ENCODE peak calls at places on chromosomes 1 and 21, in eight cellular contexts. A is cardiac fibroblast, C is progenitor cell of endocrine pancreas, S is body of pancreas, Z is HCT116, K is breast epithelium, D is foreskin fibroblast, V is GM13976. R is an unnamed sample.

GRCh38 chr1:228213917-228214808 is 6.3 kb downstream of the OBSCN start:
- DNase-seq in S (no peak), K (no peak), D (no peak), V (no peak), C (no peak), A (no peak), Z (no peak), R (no peak)

GRCh38 chr1:164726235-164726634 is 167.3 kb downstream of the PBX1 start:
- DNase-seq in Z (no peak), K (no peak), A (peak), D (peak), S (no peak), V (no peak), C (no peak), R (no peak)

GRCh38 chr1:225973158-225973557 is 26.0 kb downstream of the SDE2 start:
- DNase-seq in Z (no peak), D (no peak), S (no peak), V (no peak), K (no peak), C (no peak), A (no peak), R (no peak)

GRCh38 chr1:88698140-88698539 is 14.1 kb downstream of the PKN2 start:
- DNase-seq in Z (no peak), A (peak), C (no peak), D (peak), S (no peak), K (no peak), V (no peak), R (no peak)

GRCh38 chr1:50605186-50605875 is 182.1 kb upstream of the DMRTA2 start:
- DNase-seq in D (peak), A (peak), V (peak), Z (peak), K (no peak), C (no peak), S (no peak), R (no peak)

GRCh38 chr1:77796695-77797405 is 17.4 kb downstream of the MIGA1 start:
- DNase-seq in A (no peak), K (no peak), C (no peak), S (no peak), Z (no peak), D (no peak), V (no peak), R (no peak)

GRCh38 chr1:92839442-92839841 is 7.6 kb downstream of the RPL5 start:
- DNase-seq in S (no peak), D (no peak), A (no peak), K (no peak), Z (no peak), V (no peak), C (no peak), R (no peak)

GRCh38 chr1:234458352-234459027 is 20.5 kb downstream of the TARBP1 start:
- DNase-seq in D (no peak), A (no peak), V (no peak), Z (no peak), S (no peak), K (no peak), C (no peak), R (no peak)

GRCh38 chr1:222109836-222110235 is 367.9 kb upstream of the DUSP10 start:
- DNase-seq in Z (no peak), S (no peak), K (no peak), V (no peak), D (peak), A (peak), C (no peak), R (no peak)

GRCh38 chr21:32253215-32253641 is 25.6 kb downstream of the MIS18A start:
- DNase-seq in D (no peak), K (no peak), V (no peak), Z (no peak), C (no peak), A (peak), S (peak), R (no peak)

GRCh38 chr1:42961560-42962091 is 3.0 kb upstream of the SLC2A1 start:
- DNase-seq in C (no peak), V (no peak), Z (no peak), K (no peak), D (no peak), A (no peak), S (no peak), R (no peak)

GRCh38 chr1:62066713-62067112 is 127.9 kb upstream of the L1TD1 start:
- DNase-seq in C (no peak), D (no peak), A (no peak), Z (no peak), V (no peak), K (no peak), S (no peak), R (no peak)

GRCh38 chr1:85605519-85606413 is 25.2 kb downstream of the CCN1 start:
- DNase-seq in V (no peak), K (no peak), D (peak), C (no peak), A (no peak), S (peak), Z (no peak), R (no peak)

GRCh38 chr1:75058424-75058823 is 75.8 kb upstream of the LHX8 start:
- DNase-seq in C (no peak), D (no peak), A (no peak), S (no peak), K (no peak), Z (no peak), V (no peak), R (no peak)

GRCh38 chr1:24705260-24706073 is 39.8 kb upstream of the CLIC4 start:
- DNase-seq in A (peak), S (peak), K (peak), C (peak), D (peak), V (peak), Z (peak), R (peak)

GRCh38 chr1:201561195-201561564 is 22.3 kb downstream of the NAV1 start:
- DNase-seq in A (no peak), S (no peak), D (no peak), V (no peak), Z (no peak), C (no peak), K (no peak), R (no peak)

GRCh38 chr1:14255711-14256110 is 342.8 kb upstream of the KAZN start:
- DNase-seq in S (no peak), K (no peak), C (no peak), V (no peak), A (peak), D (peak), Z (no peak), R (no peak)

GRCh38 chr1:109484519-109484975 is 842 bp downstream of the ATXN7L2 start:
- DNase-seq in K (no peak), Z (no peak), D (peak), V (no peak), S (no peak), C (no peak), A (no peak), R (no peak)

GRCh38 chr1:204716687-204717086 is 31.1 kb upstream of the LRRN2 start:
- DNase-seq in Z (no peak), D (no peak), K (no peak), S (no peak), V (no peak), A (no peak), C (no peak), R (no peak)

GRCh38 chr1:44421374-44422028 is 16.4 kb downstream of the RNF220 start:
- DNase-seq in S (no peak), V (no peak), K (no peak), Z (no peak), A (no peak), C (no peak), D (no peak), R (no peak)

GRCh38 chr21:42929969-42930368 is 4.5 kb upstream of the ERVH48-1 start:
- DNase-seq in V (peak), Z (no peak), K (no peak), C (no peak), A (no peak), D (no peak), S (no peak), R (no peak)

GRCh38 chr1:20426923-20427322 is 59.1 kb downstream of the CAMK2N1 start:
- DNase-seq in S (no peak), K (no peak), C (no peak), V (no peak), D (peak), Z (no peak), A (peak), R (no peak)

GRCh38 chr1:207404849-207405525 is 49.1 kb upstream of the CR2 start:
- DNase-seq in Z (peak), C (no peak), K (no peak), V (peak), D (peak), S (no peak), A (peak), R (no peak)

GRCh38 chr1:95233321-95233736 is 681 bp upstream of the RWDD3 start:
- DNase-seq in V (no peak), K (peak), C (no peak), Z (no peak), D (peak), S (peak), A (peak), R (peak)

GRCh38 chr1:209168204-209168603 is 415.3 kb upstream of the CAMK1G start:
- DNase-seq in K (no peak), D (peak), V (no peak), A (peak), Z (no peak), C (no peak), S (peak), R (no peak)

GRCh38 chr1:179973198-179974114 is 18.8 kb downstream of the CEP350 start:
- DNase-seq in D (no peak), K (no peak), A (peak), S (no peak), Z (no peak), V (no peak), C (no peak), R (no peak)

GRCh38 chr21:44043613-44044012 is 31.5 kb downstream of the TRAPPC10 start:
- DNase-seq in D (no peak), V (no peak), S (no peak), C (no peak), K (no peak), Z (no peak), A (no peak), R (no peak)

GRCh38 chr1:38013027-38013588 is 574 bp downstream of the UTP11 start:
- DNase-seq in S (no peak), A (peak), K (no peak), D (peak), C (no peak), Z (no peak), V (peak), R (no peak)

GRCh38 chr1:175885247-175885646 is 141.9 kb upstream of the TNR start:
- DNase-seq in Z (no peak), D (peak), S (no peak), K (no peak), V (no peak), C (no peak), A (peak), R (no peak)

GRCh38 chr1:84363622-84364021 is 34.7 kb upstream of the DNASE2B start:
- DNase-seq in S (no peak), Z (no peak), K (no peak), D (no peak), V (no peak), C (no peak), A (no peak), R (no peak)

GRCh38 chr1:66276229-66276628 is 257.7 kb upstream of the SGIP1 start:
- DNase-seq in S (no peak), A (no peak), V (peak), K (no peak), C (no peak), Z (no peak), D (no peak), R (no peak)

GRCh38 chr1:223765036-223765718 is 52.8 kb downstream of the CAPN2 start:
- DNase-seq in K (no peak), V (no peak), A (peak), S (no peak), C (no peak), Z (no peak), D (no peak), R (no peak)

GRCh38 chr1:55155522-55155921 is 59.6 kb downstream of the USP24 start:
- DNase-seq in K (no peak), V (no peak), S (peak), Z (no peak), A (peak), C (no peak), D (peak), R (peak)

GRCh38 chr21:45386728-45387371 is 18.1 kb upstream of the COL18A1 start:
- DNase-seq in K (peak), Z (no peak), C (no peak), S (peak), V (no peak), A (peak), D (peak), R (no peak)

GRCh38 chr1:201648066-201648910 is 109.4 kb downstream of the NAV1 start:
- DNase-seq in Z (no peak), C (peak), K (no peak), S (peak), V (no peak), D (peak), A (peak), R (peak)

GRCh38 chr1:198556969-198557368 is 16.5 kb upstream of the ATP6V1G3 start:
- DNase-seq in D (peak), K (peak), V (peak), Z (no peak), C (no peak), S (no peak), A (no peak), R (peak)

GRCh38 chr1:182185822-182186756 is 124.6 kb upstream of the ZNF648 start:
- DNase-seq in S (no peak), C (no peak), K (no peak), Z (peak), V (no peak), A (no peak), D (peak), R (no peak)

GRCh38 chr21:40602105-40602504 is 244.9 kb downstream of the DSCAM start:
- DNase-seq in D (no peak), A (no peak), V (no peak), S (no peak), Z (no peak), C (no peak), K (no peak), R (no peak)

GRCh38 chr1:51192213-51192843 is 43.7 kb upstream of the RNF11 start:
- DNase-seq in D (peak), K (peak), Z (peak), V (peak), A (peak), S (peak), C (peak), R (peak)

GRCh38 chr1:180221461-180221860 is 8.6 kb upstream of the LHX4 start:
- DNase-seq in Z (no peak), K (no peak), V (no peak), C (no peak), A (no peak), S (no peak), D (peak), R (no peak)

DNA sequence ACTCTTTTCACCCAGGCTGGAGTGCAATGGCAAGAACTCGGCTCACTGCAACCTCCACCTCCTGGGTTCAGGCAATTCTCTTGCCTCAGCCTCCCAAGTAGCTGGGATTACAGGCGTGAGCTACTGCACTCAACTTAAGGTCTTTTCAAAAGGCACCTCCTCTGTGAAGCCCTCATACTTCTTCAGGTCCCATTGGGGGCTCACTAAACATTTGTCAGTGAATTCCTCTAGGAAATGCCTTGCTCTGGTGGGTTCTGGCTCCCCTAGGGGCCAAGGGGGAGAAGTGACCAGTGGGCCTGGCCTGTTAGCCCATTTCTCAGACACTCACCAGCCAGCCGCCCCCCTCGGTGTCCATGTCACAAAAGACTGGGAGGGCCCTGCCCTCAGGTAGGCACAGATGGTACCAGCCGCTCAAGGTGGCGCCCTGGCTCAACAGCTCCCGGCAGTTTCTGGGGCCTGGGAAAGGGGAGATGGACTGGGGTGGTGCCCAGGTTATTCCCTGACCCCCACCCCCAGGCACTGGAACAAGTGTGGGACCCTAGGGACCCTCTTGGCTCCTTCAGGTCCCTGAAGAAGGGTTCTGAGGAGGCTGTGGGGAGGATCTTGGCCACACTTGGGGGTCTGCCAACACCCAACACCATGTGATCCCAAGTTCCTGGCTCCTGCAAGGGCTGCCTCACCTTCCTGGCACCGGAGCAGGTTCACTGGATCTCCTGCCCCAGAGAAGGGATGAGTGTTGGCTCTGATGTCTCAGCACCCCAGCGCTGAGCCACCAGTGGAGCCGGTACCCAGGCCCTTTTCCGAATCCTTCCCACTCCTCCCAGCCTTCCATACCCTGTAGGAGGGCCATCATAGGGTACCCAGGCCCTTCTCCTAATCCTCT is 1.6 kb downstream of the FCN3 start:
- DNase-seq in C (no peak), K (no peak), A (no peak), D (no peak), V (no peak), S (no peak), Z (no peak), R (no peak)
- TF ChIP-seq CTCF in C (peak), K (no peak), A (peak), D (peak), V (no peak), S (no peak), Z (peak), R (no peak)

DNA sequence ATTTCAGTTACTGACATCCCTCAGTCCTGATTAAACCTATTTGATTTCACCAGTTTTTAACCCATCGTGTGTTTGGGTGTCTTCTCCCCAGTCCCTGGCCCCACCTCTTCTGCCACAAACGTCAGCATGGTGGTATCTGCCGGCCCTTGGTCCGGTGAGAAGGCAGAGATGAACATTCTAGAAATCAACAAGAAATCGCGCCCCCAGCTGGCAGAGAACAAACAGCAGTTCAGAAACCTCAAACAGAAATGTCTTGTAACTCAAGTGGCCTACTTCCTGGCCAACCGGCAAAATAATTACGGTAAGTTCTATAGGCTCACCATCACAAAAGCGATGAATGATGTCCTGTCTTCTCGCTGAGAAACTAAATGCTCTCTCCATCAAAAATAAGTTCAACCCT is 28.7 kb downstream of the NBPF3 start:
- DNase-seq in Z (no peak), A (peak), S (peak), K (no peak), V (peak), D (peak), C (no peak), R (peak)
- TF ChIP-seq CTCF in Z (peak), A (peak), S (peak), K (no peak), V (peak), D (peak), C (peak), R (no peak)

GRCh38 chr1:119286587-119287181 is 81.9 kb upstream of the HAO2 start:
- DNase-seq in D (peak), Z (peak), A (peak), K (no peak), V (peak), C (peak), S (no peak), R (no peak)
- TF ChIP-seq CTCF in D (peak), Z (peak), A (peak), K (peak), V (peak), C (peak), S (peak), R (no peak)

GRCh38 chr1:151519667-151520066 is 8.5 kb downstream of the CGN start:
- DNase-seq in V (no peak), D (no peak), Z (no peak), K (no peak), C (no peak), S (no peak), A (no peak), R (no peak)

GRCh38 chr1:151518936-151519335 is 7.7 kb downstream of the CGN start:
- DNase-seq in A (no peak), C (no peak), K (no peak), V (no peak), S (no peak), D (no peak), Z (no peak), R (no peak)

GRCh38 chr1:151523331-151523730 is 12.1 kb downstream of the CGN start:
- DNase-seq in K (no peak), S (no peak), V (no peak), D (no peak), C (no peak), Z (no peak), A (no peak), R (no peak)

GRCh38 chr1:151518431-151518830 is 7.2 kb downstream of the CGN start:
- DNase-seq in D (no peak), C (no peak), S (no peak), K (no peak), Z (no peak), A (no peak), V (no peak), R (no peak)

GRCh38 chr1:151520359-151520758 is 9.2 kb downstream of the CGN start:
- DNase-seq in A (no peak), D (no peak), Z (no peak), C (no peak), S (no peak), K (no peak), V (peak), R (no peak)
- TF ChIP-seq CTCF in A (no peak), D (peak), Z (no peak), C (no peak), S (no peak), K (no peak), V (peak), R (no peak)

GRCh38 chr1:30103708-30104107 is 619.7 kb downstream of the MATN1 start:
- DNase-seq in A (no peak), Z (no peak), S (no peak), C (no peak), D (no peak), K (no peak), V (no peak), R (no peak)

GRCh38 chr1:30109853-30110252 is 613.5 kb downstream of the MATN1 start:
- DNase-seq in V (no peak), C (no peak), K (no peak), D (peak), A (peak), S (no peak), Z (no peak), R (no peak)

GRCh38 chr1:30102605-30103004 is 620.8 kb downstream of the MATN1 start:
- DNase-seq in C (no peak), D (no peak), Z (no peak), A (no peak), K (no peak), V (no peak), S (no peak), R (no peak)

GRCh38 chr1:30104551-30104950 is 618.8 kb downstream of the MATN1 start:
- DNase-seq in K (no peak), C (no peak), D (no peak), V (no peak), S (no peak), Z (no peak), A (no peak), R (no peak)

GRCh38 chr1:30106125-30106524 is 617.3 kb downstream of the MATN1 start:
- DNase-seq in Z (no peak), C (peak), K (no peak), S (no peak), V (no peak), D (peak), A (peak), R (no peak)
- TF ChIP-seq CTCF in Z (peak), C (peak), K (no peak), S (peak), V (peak), D (peak), A (peak), R (no peak)

GRCh38 chr1:224850446-224850845 is 79.0 kb upstream of the DNAH14 start:
- DNase-seq in S (no peak), Z (no peak), K (no peak), C (no peak), A (no peak), V (no peak), D (no peak), R (no peak)

GRCh38 chr1:224852901-224853568 is 76.4 kb upstream of the DNAH14 start:
- DNase-seq in V (peak), A (peak), C (no peak), K (no peak), D (peak), Z (peak), S (no peak), R (no peak)

GRCh38 chr1:224851210-224851849 is 78.1 kb upstream of the DNAH14 start:
- DNase-seq in D (peak), C (peak), K (peak), V (peak), A (peak), S (peak), Z (peak), R (peak)

GRCh38 chr1:224856973-224857372 is 72.5 kb upstream of the DNAH14 start:
- DNase-seq in V (no peak), A (no peak), C (no peak), Z (no peak), D (no peak), S (no peak), K (no peak), R (no peak)

GRCh38 chr1:224851850-224852261 is 77.6 kb upstream of the DNAH14 start:
- DNase-seq in K (no peak), S (peak), D (no peak), A (no peak), Z (no peak), V (peak), C (no peak), R (no peak)
- TF ChIP-seq CTCF in K (no peak), S (peak), D (no peak), A (no peak), Z (no peak), V (no peak), C (no peak), R (no peak)

R was measured in stomach.